ENCODE peak calls at places on chromosomes 2 and 18, in four cellular contexts. T is transverse colon; G is CD8-positive, alpha-beta T cell; P is upper lobe of right lung. M is an unnamed sample. For H3K4me1 and H3K36me3, the result is how much of the 10 kb centered on the place peaks cover.

GRCh38 chr2:58221909-58222308 is 19.2 kb downstream of the FANCL start:
- DNase-seq in P (no peak), G (no peak), T (no peak), M (no peak)

GRCh38 chr2:218252509-218253247 is 8.1 kb upstream of the GPBAR1 start:
- DNase-seq in G (no peak), T (no peak), P (no peak), M (peak)

GRCh38 chr2:74036450-74037175 is 51.9 kb downstream of the TET3 start:
- DNase-seq in P (no peak), T (no peak), G (no peak), M (no peak)

GRCh38 chr2:226638576-226638975 is 161.0 kb downstream of the IRS1 start:
- DNase-seq in T (no peak), G (no peak), P (no peak), M (no peak)

GRCh38 chr2:218983263-218983970 is 1.6 kb downstream of the FEV start:
- DNase-seq in P (no peak), G (no peak), T (no peak), M (no peak)

GRCh38 chr18:12741351-12741750 is 38.5 kb downstream of the PSMG2 start:
- DNase-seq in P (no peak), G (no peak), T (no peak), M (no peak)

GRCh38 chr2:62398295-62398855 is 107.6 kb downstream of the TMEM17 start:
- DNase-seq in G (no peak), T (no peak), P (no peak), M (no peak)

GRCh38 chr2:112318515-112318914 is 43.1 kb downstream of the ZC3H6 start:
- DNase-seq in P (no peak), T (no peak), G (no peak), M (no peak)

GRCh38 chr18:22165603-22166069 is 3.8 kb upstream of the GATA6 start:
- DNase-seq in G (no peak), P (no peak), T (no peak), M (no peak)

GRCh38 chr2:43158259-43158880 is 68.0 kb downstream of the ZFP36L2 start:
- DNase-seq in T (peak), P (peak), G (peak), M (peak)
- H3K4me1 ChIP-seq in T (half or more), P (under half), G (half or more), M (under half)

GRCh38 chr2:83665894-83666293 is 793.2 kb downstream of the SUCLG1 start:
- DNase-seq in G (no peak), P (no peak), T (no peak), M (no peak)

GRCh38 chr2:83665154-83665553 is 793.9 kb downstream of the SUCLG1 start:
- DNase-seq in P (no peak), T (no peak), G (no peak), M (no peak)
- H3K36me3 ChIP-seq in P (under half), T (under half), G (under half), M (under half)

GRCh38 chr18:35512761-35513160 is 15.0 kb upstream of the INO80C start:
- DNase-seq in G (no peak), T (no peak), P (no peak), M (no peak)

GRCh38 chr18:35514752-35515459 is 17.1 kb upstream of the INO80C start:
- DNase-seq in G (no peak), T (no peak), P (no peak), M (no peak)

GRCh38 chr18:35511833-35512232 is 14.1 kb upstream of the INO80C start:
- DNase-seq in G (no peak), P (no peak), T (no peak), M (no peak)

GRCh38 chr18:35514283-35514682 is 16.5 kb upstream of the INO80C start:
- DNase-seq in G (no peak), P (no peak), T (no peak), M (no peak)

DNA sequence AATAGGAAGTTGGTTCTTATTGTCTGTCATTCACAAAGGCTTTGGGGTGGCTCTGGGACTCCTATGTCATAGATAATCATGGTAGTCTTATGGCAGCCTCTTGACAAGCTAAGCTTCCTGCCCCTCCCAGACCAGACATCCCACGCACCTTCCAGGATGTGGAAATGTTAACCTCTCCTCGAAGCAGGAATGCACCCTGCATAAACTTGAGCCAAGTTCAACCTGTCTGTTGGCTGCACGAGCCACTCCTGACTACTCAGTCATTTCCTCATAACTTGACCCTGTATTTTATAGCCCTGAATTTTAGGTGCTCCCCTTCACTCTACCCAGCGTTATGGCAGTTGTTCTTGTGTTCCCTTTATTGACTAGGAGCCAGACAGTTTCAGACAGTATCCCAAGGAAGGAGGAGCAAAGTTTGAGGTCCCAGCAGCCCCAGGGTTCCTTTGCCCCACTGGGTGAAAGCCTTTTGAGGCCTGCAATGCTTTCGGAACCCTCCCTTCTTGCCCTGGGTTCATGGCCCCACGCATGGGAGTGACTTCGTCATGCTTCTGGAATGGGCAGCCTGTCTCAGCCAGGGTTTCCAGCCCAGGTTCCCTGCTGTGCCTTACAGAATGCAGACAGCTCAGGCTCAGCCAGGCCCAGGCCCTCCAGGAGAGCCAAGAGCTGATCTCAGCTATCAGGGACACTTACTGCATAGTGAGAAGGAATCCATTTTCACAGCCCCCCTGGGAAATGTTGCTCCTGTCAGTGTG is 15.6 kb upstream of the INO80C start:
- DNase-seq in T (peak), P (peak), G (no peak), M (no peak)
- H3K27ac ChIP-seq in T (no peak), P (peak), G (no peak), M (peak)

DNA sequence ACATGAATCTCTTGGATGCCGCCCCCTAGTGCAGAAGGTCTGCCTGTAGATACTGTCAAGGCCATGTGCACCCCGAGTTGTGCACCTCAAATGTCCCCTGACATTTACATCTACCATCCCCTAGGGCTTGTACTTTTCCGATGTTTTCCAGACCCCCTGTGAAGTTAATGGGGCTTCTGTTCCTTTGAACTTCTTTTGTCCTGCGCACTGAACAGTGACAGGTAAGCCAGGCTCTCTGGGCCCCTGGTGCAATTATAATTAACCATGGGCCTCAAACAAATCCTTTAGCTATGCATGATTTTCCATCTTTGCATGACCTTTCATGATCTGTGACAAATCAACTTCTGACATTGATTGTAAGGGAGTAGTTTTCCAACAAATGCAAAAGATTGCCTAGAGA is 158.4 kb downstream of the FHOD3 start:
- DNase-seq in G (no peak), P (no peak), T (no peak), M (no peak)
- H3K4me1 ChIP-seq in G (under half), P (under half), T (under half), M (under half)

GRCh38 chr2:105801961-105802360 is 57.2 kb downstream of the NCK2 start:
- DNase-seq in T (no peak), G (no peak), P (no peak), M (no peak)
- H3K36me3 ChIP-seq in T (under half), G (under half), P (under half), M (under half)

DNA sequence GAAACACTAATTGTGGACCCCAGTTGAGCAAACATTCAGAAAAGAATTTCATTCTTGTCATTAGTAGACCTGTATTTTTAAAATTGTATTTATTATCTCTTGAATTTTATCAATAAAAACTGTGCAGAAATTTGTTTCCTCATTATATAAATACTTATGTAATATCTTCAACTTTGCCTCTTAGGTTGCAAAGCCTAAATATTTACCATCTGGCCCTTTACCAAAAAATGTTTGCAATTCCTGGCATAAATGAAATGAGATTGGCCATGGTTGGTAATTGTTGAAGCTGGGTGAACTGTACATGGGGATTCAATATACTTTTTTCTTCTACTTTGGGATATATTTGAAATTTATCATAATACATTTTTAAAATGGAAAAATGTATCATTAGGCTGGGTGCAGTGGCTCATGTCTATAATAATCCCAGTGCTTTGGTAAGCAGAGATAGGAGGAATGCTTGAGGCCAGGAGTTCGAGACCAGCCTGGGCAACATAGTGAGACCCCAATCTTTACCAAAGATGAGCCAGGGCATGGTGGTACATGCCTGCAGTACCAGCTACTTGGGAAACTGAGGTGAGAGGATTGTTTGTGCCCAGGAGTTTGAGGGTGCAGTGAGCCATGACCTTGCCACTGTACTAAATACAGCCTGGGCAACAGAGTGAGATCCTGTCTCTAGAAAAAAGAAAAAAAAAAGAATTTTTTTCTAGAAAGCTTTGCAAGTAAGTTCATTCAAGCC is 89.0 kb downstream of the SLC66A3 start:
- DNase-seq in T (no peak), P (no peak), G (no peak), M (no peak)
- H3K27ac ChIP-seq in T (no peak), P (no peak), G (no peak), M (no peak)

GRCh38 chr2:238225121-238225520 is 14.7 kb downstream of the HES6 start:
- DNase-seq in P (no peak), T (no peak), G (no peak), M (no peak)
- H3K4me1 ChIP-seq in P (under half), T (under half), G (under half), M (under half)

DNA sequence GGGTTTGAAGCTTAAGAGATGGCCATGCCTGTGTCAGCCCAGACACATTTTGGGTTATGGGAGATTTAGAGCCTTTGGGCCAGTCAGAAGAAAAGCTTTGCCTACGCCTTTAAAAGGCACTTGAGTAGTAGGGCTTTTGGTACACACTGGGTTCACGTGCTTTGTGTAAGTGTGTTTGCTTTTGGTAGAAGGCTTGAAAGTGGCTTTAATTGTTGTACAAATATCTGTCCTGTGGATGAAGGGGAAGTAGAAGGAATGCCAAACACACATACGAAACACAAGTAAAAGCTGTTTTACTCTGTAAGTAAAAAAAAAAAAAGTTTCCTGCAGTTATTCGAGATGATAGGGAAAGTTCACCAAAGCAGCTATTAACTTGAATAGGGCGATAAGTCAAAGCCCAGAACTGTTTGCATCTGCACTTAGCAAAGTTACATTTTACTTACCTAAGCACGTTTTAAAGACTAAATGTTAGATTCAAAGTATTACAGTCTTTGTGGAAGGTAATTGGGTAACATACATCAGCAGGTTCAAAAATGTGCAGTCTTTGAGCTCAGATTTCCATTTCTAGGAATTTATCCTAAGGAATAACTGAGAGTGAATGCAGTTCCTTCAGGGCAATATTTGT is 75.4 kb downstream of the STK25 start:
- DNase-seq in P (no peak), G (no peak), T (no peak), M (no peak)
- H3K36me3 ChIP-seq in P (half or more), G (under half), T (under half), M (under half)

DNA sequence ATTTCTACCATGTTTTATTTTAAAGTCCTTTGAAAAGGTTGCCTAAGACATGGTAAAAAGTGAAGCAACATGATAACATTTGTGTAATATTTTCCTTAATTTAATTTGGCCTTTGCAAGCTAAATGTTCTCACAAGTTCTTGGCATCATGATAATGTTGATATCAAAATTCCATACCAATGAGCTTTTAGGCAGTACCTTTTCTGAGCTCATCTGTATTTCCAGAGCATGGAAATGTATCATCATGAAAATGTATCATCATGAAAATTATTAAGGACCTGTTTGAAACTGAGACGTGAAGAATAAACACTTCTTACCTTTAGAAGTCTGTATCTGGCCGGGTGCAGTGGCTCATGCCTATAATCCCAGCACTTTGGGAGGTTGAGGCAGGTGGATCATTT is 73.8 kb downstream of the VWC2L start:
- DNase-seq in P (no peak), G (no peak), T (no peak), M (no peak)
- H3K27ac ChIP-seq in P (no peak), G (no peak), T (no peak), M (peak)

DNA sequence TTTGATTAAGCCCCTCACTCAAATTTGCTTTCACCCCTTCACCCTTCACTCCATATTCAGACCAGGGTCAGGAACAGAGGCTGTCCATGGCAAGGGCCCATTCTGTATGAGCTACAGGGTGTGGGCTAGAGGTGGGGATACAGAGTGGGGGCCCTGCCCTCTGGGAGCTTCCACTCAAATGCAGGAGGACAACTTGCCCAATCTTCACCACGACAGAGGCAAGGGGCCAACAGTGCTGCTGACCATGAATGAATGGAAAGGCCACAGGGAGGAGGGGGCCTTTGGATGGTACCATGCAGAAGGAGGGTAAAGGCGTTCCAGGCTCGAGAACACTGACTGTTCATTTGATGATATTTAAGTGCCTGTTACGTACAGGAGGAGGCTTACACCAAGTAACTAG is 22.8 kb downstream of the ADRA2B start:
- DNase-seq in G (no peak), T (peak), P (no peak), M (no peak)
- H3K4me1 ChIP-seq in G (under half), T (under half), P (under half), M (under half)